ENCODE peak calls at places on chromosome 17, in eight cellular contexts. One of them, this sample, is unnamed.

GRCh38 chr17:67390646-67391480 is 13.8 kb downstream of the PITPNC1 start:
- DNase-seq in stimulated activated CD8-positive, alpha-beta memory T cell treated with anti-CD3 and anti-CD28 coated beads, Interleukin-4, amount 100 ng/mL, for 1 hour: no peak
- DNase-seq in mucosa of descending colon: no peak
- DNase-seq in glomerular endothelial cell: peak; percentile 79
- DNase-seq in fibroblast of gingiva: peak; percentile 89
- DNase-seq in neural progenitor cell: no peak
- DNase-seq in HEK293T: no peak
- DNase-seq in GM04504: peak; percentile 87
- DNase-seq in this sample: peak; percentile 71

GRCh38 chr17:2485543-2485942 is 26.1 kb downstream of the METTL16 start:
- DNase-seq in stimulated activated CD8-positive, alpha-beta memory T cell treated with anti-CD3 and anti-CD28 coated beads, Interleukin-4, amount 100 ng/mL, for 1 hour: no peak
- DNase-seq in HEK293T: no peak
- DNase-seq in GM04504: no peak
- DNase-seq in glomerular endothelial cell: no peak
- DNase-seq in mucosa of descending colon: no peak
- DNase-seq in fibroblast of gingiva: peak; percentile 51
- DNase-seq in neural progenitor cell: no peak
- DNase-seq in this sample: no peak

GRCh38 chr17:5557485-5557884 is 26.8 kb downstream of the NLRP1 start:
- DNase-seq in neural progenitor cell: no peak
- DNase-seq in mucosa of descending colon: no peak
- DNase-seq in stimulated activated CD8-positive, alpha-beta memory T cell treated with anti-CD3 and anti-CD28 coated beads, Interleukin-4, amount 100 ng/mL, for 1 hour: no peak
- DNase-seq in fibroblast of gingiva: peak; percentile 36
- DNase-seq in glomerular endothelial cell: no peak
- DNase-seq in GM04504: peak; percentile 24
- DNase-seq in HEK293T: peak; percentile 2
- DNase-seq in this sample: no peak

GRCh38 chr17:1830288-1830687 is 483 bp downstream of the RPA1 start:
- DNase-seq in mucosa of descending colon: no peak
- DNase-seq in GM04504: no peak
- DNase-seq in stimulated activated CD8-positive, alpha-beta memory T cell treated with anti-CD3 and anti-CD28 coated beads, Interleukin-4, amount 100 ng/mL, for 1 hour: no peak
- DNase-seq in HEK293T: peak; percentile 21
- DNase-seq in neural progenitor cell: peak; percentile 48
- DNase-seq in fibroblast of gingiva: no peak
- DNase-seq in glomerular endothelial cell: no peak
- DNase-seq in this sample: no peak

GRCh38 chr17:65078441-65079160 is 22.1 kb upstream of the GNA13 start:
- DNase-seq in GM04504: peak; percentile 67
- DNase-seq in neural progenitor cell: no peak
- DNase-seq in mucosa of descending colon: no peak
- DNase-seq in stimulated activated CD8-positive, alpha-beta memory T cell treated with anti-CD3 and anti-CD28 coated beads, Interleukin-4, amount 100 ng/mL, for 1 hour: no peak
- DNase-seq in glomerular endothelial cell: no peak
- DNase-seq in fibroblast of gingiva: peak; percentile 41
- DNase-seq in HEK293T: no peak
- DNase-seq in this sample: no peak

GRCh38 chr17:3798273-3799180 is 2.5 kb downstream of the ITGAE start:
- DNase-seq in stimulated activated CD8-positive, alpha-beta memory T cell treated with anti-CD3 and anti-CD28 coated beads, Interleukin-4, amount 100 ng/mL, for 1 hour: no peak
- DNase-seq in neural progenitor cell: no peak
- DNase-seq in fibroblast of gingiva: no peak
- DNase-seq in glomerular endothelial cell: no peak
- DNase-seq in GM04504: no peak
- DNase-seq in mucosa of descending colon: no peak
- DNase-seq in HEK293T: no peak
- DNase-seq in this sample: no peak

GRCh38 chr17:74410001-74410443 is 21.9 kb upstream of the GPRC5C start:
- DNase-seq in fibroblast of gingiva: no peak
- DNase-seq in GM04504: no peak
- DNase-seq in HEK293T: no peak
- DNase-seq in stimulated activated CD8-positive, alpha-beta memory T cell treated with anti-CD3 and anti-CD28 coated beads, Interleukin-4, amount 100 ng/mL, for 1 hour: no peak
- DNase-seq in glomerular endothelial cell: no peak
- DNase-seq in mucosa of descending colon: no peak
- DNase-seq in neural progenitor cell: no peak
- DNase-seq in this sample: no peak

GRCh38 chr17:83195330-83196087 is 116.1 kb downstream of the METRNL start:
- DNase-seq in glomerular endothelial cell: no peak
- DNase-seq in mucosa of descending colon: no peak
- DNase-seq in HEK293T: no peak
- DNase-seq in stimulated activated CD8-positive, alpha-beta memory T cell treated with anti-CD3 and anti-CD28 coated beads, Interleukin-4, amount 100 ng/mL, for 1 hour: no peak
- DNase-seq in neural progenitor cell: no peak
- DNase-seq in GM04504: no peak
- DNase-seq in fibroblast of gingiva: peak; percentile 97
- DNase-seq in this sample: no peak

GRCh38 chr17:63189082-63189481 is 223.0 kb downstream of the TANC2 start:
- DNase-seq in glomerular endothelial cell: no peak
- DNase-seq in stimulated activated CD8-positive, alpha-beta memory T cell treated with anti-CD3 and anti-CD28 coated beads, Interleukin-4, amount 100 ng/mL, for 1 hour: no peak
- DNase-seq in GM04504: no peak
- DNase-seq in neural progenitor cell: no peak
- DNase-seq in mucosa of descending colon: no peak
- DNase-seq in fibroblast of gingiva: peak; percentile 65
- DNase-seq in HEK293T: no peak
- DNase-seq in this sample: no peak

GRCh38 chr17:80290199-80290598 is 29.5 kb downstream of the RNF213 start:
- DNase-seq in stimulated activated CD8-positive, alpha-beta memory T cell treated with anti-CD3 and anti-CD28 coated beads, Interleukin-4, amount 100 ng/mL, for 1 hour: no peak
- DNase-seq in fibroblast of gingiva: no peak
- DNase-seq in mucosa of descending colon: no peak
- DNase-seq in glomerular endothelial cell: no peak
- DNase-seq in HEK293T: no peak
- DNase-seq in GM04504: no peak
- DNase-seq in neural progenitor cell: no peak
- DNase-seq in this sample: no peak

GRCh38 chr17:896439-896838 is 83.1 kb downstream of the NXN start:
- DNase-seq in neural progenitor cell: no peak
- DNase-seq in glomerular endothelial cell: no peak
- DNase-seq in GM04504: no peak
- DNase-seq in HEK293T: no peak
- DNase-seq in fibroblast of gingiva: no peak
- DNase-seq in stimulated activated CD8-positive, alpha-beta memory T cell treated with anti-CD3 and anti-CD28 coated beads, Interleukin-4, amount 100 ng/mL, for 1 hour: no peak
- DNase-seq in mucosa of descending colon: no peak
- DNase-seq in this sample: no peak